ENCODE peak calls at places on chromosomes 16 and 17, in six cellular contexts. K, Y, T, O, Z and F are unnamed samples.

GRCh38 chr17:2239882-2240430 is 63.6 kb downstream of the SMG6 start:
- DNase-seq in Y (no peak), Z (no peak), T (peak), K (no peak), O (no peak), F (peak)

GRCh38 chr17:73694491-73694890 is 50.2 kb upstream of the SDK2 start:
- DNase-seq in Y (no peak), O (no peak), T (no peak), Z (no peak), K (no peak), F (no peak)

GRCh38 chr17:48014603-48015037 is 23.0 kb downstream of the COPZ2 start:
- DNase-seq in Y (no peak), O (no peak), K (no peak), T (no peak), Z (no peak), F (no peak)

GRCh38 chr17:14940112-14940945 is 324.8 kb downstream of the PMP22 start:
- DNase-seq in O (no peak), Z (no peak), T (no peak), K (no peak), Y (no peak), F (no peak)

GRCh38 chr16:79261461-79261860 is 339.1 kb downstream of the MAF start:
- DNase-seq in O (no peak), K (no peak), T (no peak), Y (no peak), Z (no peak), F (no peak)

GRCh38 chr17:17612085-17613022 is 20.8 kb upstream of the PEMT start:
- DNase-seq in Z (no peak), O (no peak), K (no peak), Y (no peak), T (no peak), F (no peak)

GRCh38 chr17:51546114-51546513 is 285.8 kb downstream of the UTP18 start:
- DNase-seq in T (no peak), Z (no peak), Y (no peak), K (no peak), O (no peak), F (no peak)

GRCh38 chr17:60560860-60561257 is 34.8 kb upstream of the APPBP2 start:
- DNase-seq in Y (no peak), Z (no peak), T (no peak), K (no peak), O (no peak), F (no peak)

GRCh38 chr16:26981266-26981938 is 85.3 kb upstream of the C16orf82 start:
- DNase-seq in O (no peak), Z (peak), T (no peak), Y (no peak), K (no peak), F (no peak)